ENCODE peak calls at places on chromosomes 4 and X, in eight cellular contexts. F, D, W, Q, K, J, M and P are unnamed samples.

GRCh38 chr4:166941629-166942028 is 292.7 kb downstream of the SPOCK3 start:
- DNase-seq in K (no peak), J (no peak), M (no peak), W (no peak), F (no peak), D (no peak), Q (peak), P (no peak)

GRCh38 chrX:47191331-47191730 is 2.3 kb upstream of the UBA1 start:
- DNase-seq in J (peak), Q (no peak), M (peak), F (no peak), K (peak), W (no peak), D (peak), P (no peak)

GRCh38 chr4:16752150-16752549 is 146.3 kb downstream of the LDB2 start:
- DNase-seq in J (no peak), F (no peak), D (no peak), K (no peak), Q (peak), W (no peak), M (no peak), P (peak)

GRCh38 chrX:78624884-78625283 is 34.2 kb downstream of the RTL3 start:
- DNase-seq in M (no peak), D (no peak), W (no peak), F (no peak), J (no peak), Q (no peak), K (no peak), P (no peak)

GRCh38 chr4:94978904-94979303 is 221.1 kb downstream of the BMPR1B start:
- DNase-seq in D (no peak), W (no peak), J (no peak), Q (peak), K (no peak), F (no peak), M (no peak), P (no peak)

GRCh38 chrX:23953908-23954269 is 46.1 kb downstream of the CXorf58 start:
- DNase-seq in W (no peak), K (no peak), Q (no peak), D (no peak), M (no peak), J (no peak), F (no peak), P (no peak)

GRCh38 chr4:141587897-141588296 is 48.5 kb upstream of the IL15 start:
- DNase-seq in Q (no peak), M (no peak), D (no peak), J (no peak), K (no peak), F (no peak), W (no peak), P (no peak)

GRCh38 chrX:130179579-130180215 is 7.9 kb downstream of the RAB33A start:
- DNase-seq in J (no peak), F (no peak), M (no peak), D (no peak), K (no peak), Q (no peak), W (no peak), P (no peak)

GRCh38 chrX:23344208-23344903 is 9.7 kb downstream of the PTCHD1 start:
- DNase-seq in Q (peak), W (peak), J (no peak), D (no peak), F (no peak), K (peak), M (no peak), P (no peak)

GRCh38 chr4:108919229-108919893 is 156.5 kb upstream of the ETNPPL start:
- DNase-seq in K (no peak), J (no peak), M (no peak), Q (no peak), W (no peak), F (no peak), D (no peak), P (no peak)

GRCh38 chr4:113042502-113042901 is 7.0 kb upstream of the ANK2 start:
- DNase-seq in W (no peak), J (no peak), D (no peak), Q (no peak), K (no peak), F (no peak), M (no peak), P (no peak)

GRCh38 chr4:174553828-174554227 is 31.5 kb upstream of the HPGD start:
- DNase-seq in K (no peak), Q (peak), W (no peak), F (no peak), J (no peak), M (peak), D (no peak), P (peak)

GRCh38 chr4:182938213-182938645 is 21.0 kb upstream of the DCTD start:
- DNase-seq in K (peak), Q (peak), D (peak), M (peak), F (peak), J (peak), W (peak), P (no peak)

GRCh38 chr4:140103676-140104075 is 50.3 kb downstream of the MAML3 start:
- DNase-seq in W (no peak), F (no peak), J (no peak), M (no peak), D (no peak), Q (peak), K (no peak), P (no peak)

GRCh38 chr4:175139205-175139604 is 221.0 kb downstream of the ADAM29 start:
- DNase-seq in Q (no peak), J (no peak), K (no peak), W (no peak), M (no peak), D (no peak), F (no peak), P (no peak)

GRCh38 chr4:188428935-188429334 is 289.7 kb downstream of the TRIML1 start:
- DNase-seq in M (no peak), J (peak), F (no peak), D (no peak), W (peak), K (peak), Q (no peak), P (no peak)

GRCh38 chrX:121854614-121854911 is 807.2 kb downstream of the GLUD2 start:
- DNase-seq in D (no peak), J (no peak), Q (no peak), F (no peak), K (no peak), M (no peak), W (no peak), P (no peak)

GRCh38 chrX:115689931-115690330 is 129.0 kb downstream of the PLS3 start:
- DNase-seq in Q (peak), D (no peak), W (no peak), K (no peak), F (no peak), J (no peak), M (no peak), P (no peak)

GRCh38 chr4:48602222-48602621 is 112.2 kb downstream of the ZAR1 start:
- DNase-seq in J (no peak), F (no peak), D (no peak), Q (peak), M (no peak), W (no peak), K (no peak), P (peak)

GRCh38 chrX:44415639-44416386 is 72.3 kb upstream of the EFHC2 start:
- DNase-seq in Q (no peak), J (peak), W (no peak), K (no peak), F (no peak), D (no peak), M (no peak), P (no peak)

GRCh38 chrX:96004386-96004785 is 680.3 kb upstream of the DIAPH2 start:
- DNase-seq in Q (peak), W (no peak), J (no peak), M (no peak), F (no peak), K (no peak), D (no peak), P (no peak)

GRCh38 chr4:97656034-97656720 is 487.1 kb downstream of the STPG2 start:
- DNase-seq in M (no peak), J (no peak), F (no peak), K (no peak), Q (peak), D (no peak), W (no peak), P (no peak)

GRCh38 chrX:16462912-16463311 is 187.0 kb upstream of the S100G start:
- DNase-seq in M (no peak), J (no peak), Q (peak), F (no peak), K (no peak), D (no peak), W (no peak), P (no peak)

GRCh38 chrX:6292599-6292998 is 63.9 kb upstream of the NLGN4X start:
- DNase-seq in D (no peak), J (no peak), M (no peak), F (no peak), K (no peak), Q (no peak), W (peak), P (no peak)

GRCh38 chr4:10245761-10246160 is 129.2 kb upstream of the WDR1 start:
- DNase-seq in D (no peak), M (no peak), W (no peak), J (no peak), F (no peak), K (no peak), Q (no peak), P (no peak)

GRCh38 chr4:138259801-138260200 is 17.7 kb upstream of the SLC7A11 start:
- DNase-seq in Q (peak), F (no peak), J (no peak), M (no peak), W (no peak), K (no peak), D (no peak), P (no peak)

GRCh38 chrX:136694491-136695087 is 46.6 kb downstream of the CD40LG start:
- DNase-seq in K (peak), W (peak), M (peak), J (no peak), D (no peak), F (no peak), Q (peak), P (peak)

GRCh38 chr4:145061325-145061920 is 36.6 kb downstream of the ANAPC10 start:
- DNase-seq in J (no peak), D (no peak), F (no peak), Q (peak), W (no peak), K (peak), M (peak), P (peak)

GRCh38 chrX:50913520-50913919 is 3.0 kb downstream of the BMP15 start:
- DNase-seq in F (no peak), J (no peak), W (no peak), Q (no peak), K (no peak), M (no peak), D (no peak), P (no peak)

GRCh38 chrX:3141031-3141430 is 99.8 kb downstream of the ARSF start:
- DNase-seq in K (no peak), Q (peak), J (no peak), D (no peak), W (no peak), F (no peak), M (no peak), P (no peak)

GRCh38 chrX:150482537-150483217 is 85.7 kb upstream of the MTM1 start:
- DNase-seq in F (peak), M (no peak), D (no peak), K (no peak), W (no peak), J (no peak), Q (peak), P (no peak)

GRCh38 chr4:84498203-84499026 is 677 bp downstream of the NKX6-1 start:
- DNase-seq in J (peak), M (peak), W (peak), K (no peak), F (no peak), D (no peak), Q (peak), P (no peak)

GRCh38 chrX:34377645-34378044 is 245.5 kb upstream of the FAM47A start:
- DNase-seq in D (no peak), J (no peak), W (no peak), M (no peak), Q (no peak), F (no peak), K (no peak), P (no peak)

GRCh38 chrX:129755779-129756650 is 17.2 kb downstream of the XPNPEP2 start:
- DNase-seq in D (peak), K (no peak), Q (no peak), W (peak), J (no peak), F (no peak), M (no peak), P (no peak)

GRCh38 chr4:83114576-83114975 is at the start of gene PLAC8:
- DNase-seq in D (no peak), K (no peak), F (no peak), W (no peak), Q (peak), J (no peak), M (peak), P (no peak)

GRCh38 chr4:159353422-159354116 is 250.7 kb downstream of the RAPGEF2 start:
- DNase-seq in W (no peak), J (no peak), M (no peak), Q (no peak), K (no peak), F (no peak), D (no peak), P (no peak)

DNA sequence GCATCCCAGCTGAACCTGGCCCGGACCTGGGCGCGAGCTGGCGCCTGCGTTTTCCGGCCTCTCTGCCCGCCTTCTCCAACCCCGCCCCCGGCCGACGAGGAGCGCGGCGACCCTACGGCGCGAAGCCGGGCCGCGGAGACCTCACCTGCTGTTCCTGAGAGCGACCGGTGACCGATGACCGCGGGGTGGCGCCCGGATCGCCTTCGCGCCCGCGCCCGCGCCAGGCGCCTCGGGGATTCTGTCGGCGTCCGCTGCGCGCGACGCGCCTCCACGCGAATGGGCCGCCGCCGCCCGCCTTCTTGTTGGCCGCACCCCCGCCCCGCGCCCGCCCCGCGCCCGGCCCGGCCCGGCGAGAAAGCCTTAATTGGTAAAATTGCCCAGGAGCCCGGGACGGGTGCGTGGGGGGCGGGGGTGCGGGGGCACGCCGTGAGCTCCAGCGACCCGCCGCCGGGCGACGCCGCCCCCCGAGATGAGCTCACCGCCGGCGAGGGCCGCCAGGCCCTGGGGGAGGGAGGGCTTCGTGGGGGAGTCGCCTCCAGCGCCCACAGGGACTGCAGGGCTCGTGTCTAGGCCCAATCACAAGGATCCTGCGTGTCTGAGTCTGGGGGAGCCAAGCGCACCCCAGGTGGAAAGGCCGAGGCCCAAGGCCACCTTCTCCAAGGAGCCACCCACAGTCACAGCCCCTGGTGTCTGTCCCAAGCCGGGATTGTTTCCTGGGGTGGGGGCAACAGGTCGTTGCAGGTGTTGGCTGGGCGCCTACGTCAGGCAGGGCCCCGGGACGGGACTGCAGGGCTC is at the start of gene FLNA:
- DNase-seq in K (peak), M (peak), F (no peak), J (peak), W (peak), D (peak), Q (no peak), P (no peak)
- TF ChIP-seq CTCF in K (no peak), M (peak), F (no peak), J (peak), W (no peak), D (peak), Q (no peak), P (no peak)

DNA sequence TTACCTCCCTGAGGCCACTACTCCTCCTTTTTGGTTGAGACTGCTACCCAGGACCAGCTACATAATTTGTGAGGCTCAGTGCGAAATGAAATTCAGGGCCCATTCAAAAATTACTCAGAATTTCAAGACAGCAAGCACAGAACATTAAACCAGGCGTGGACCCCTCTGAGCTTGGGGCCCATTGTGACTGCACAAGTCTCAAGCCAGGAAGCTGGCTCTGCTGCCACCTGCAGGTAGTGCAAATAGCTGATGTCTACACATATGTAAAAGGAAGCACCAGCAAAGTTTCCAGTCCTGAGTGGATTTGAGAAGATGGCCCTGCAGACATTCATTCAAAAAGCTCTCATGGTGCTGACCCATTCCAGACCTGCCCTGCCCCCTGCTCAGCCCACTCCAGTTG is 213.4 kb upstream of the LNX1 start:
- DNase-seq in D (no peak), F (no peak), Q (no peak), W (peak), M (peak), J (peak), K (peak), P (no peak)
- TF ChIP-seq CTCF in D (peak), F (no peak), Q (peak), W (peak), M (peak), J (peak), K (peak), P (peak)

GRCh38 chrX:19237919-19238318 is 105.8 kb upstream of the PDHA1 start:
- DNase-seq in M (no peak), K (no peak), F (no peak), Q (no peak), D (no peak), W (no peak), J (no peak), P (no peak)
- TF ChIP-seq CTCF in M (no peak), K (no peak), F (no peak), Q (no peak), D (no peak), W (no peak), J (no peak), P (no peak)

DNA sequence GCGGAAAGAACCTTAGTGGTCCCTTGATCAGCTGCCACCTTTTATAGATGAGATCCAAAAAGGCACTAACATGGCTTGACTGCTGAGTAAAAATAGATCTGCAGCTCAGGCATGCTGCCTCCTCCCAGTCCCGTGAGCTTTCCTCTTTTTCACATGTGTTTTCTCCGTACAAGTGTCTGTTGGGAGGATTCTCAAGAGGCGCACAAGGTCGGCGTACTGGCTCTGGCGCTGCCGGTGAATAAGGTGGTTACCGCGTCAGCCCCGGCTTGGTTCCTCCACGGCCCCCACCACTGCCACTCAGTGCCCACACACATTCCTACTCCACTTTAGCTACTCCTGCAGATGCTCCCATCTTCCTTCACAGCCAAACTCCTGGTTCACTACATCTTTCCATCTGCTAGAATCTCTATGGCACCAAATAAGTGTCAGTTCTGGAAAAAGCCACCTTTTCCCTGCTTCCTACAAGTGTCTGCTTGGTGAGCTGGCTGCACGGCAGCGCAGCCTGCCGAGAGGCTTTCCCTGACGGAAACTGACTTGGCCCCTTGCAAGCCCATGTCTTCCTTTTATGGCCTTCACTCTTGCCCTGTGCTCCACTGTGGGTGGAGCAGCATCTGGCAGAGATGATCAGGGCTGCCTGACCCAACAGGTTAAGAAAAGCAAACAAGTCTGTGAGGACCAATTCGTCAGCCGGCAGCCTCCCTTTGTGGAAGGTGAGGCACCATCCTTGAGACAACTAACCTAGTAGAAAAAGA is 99.8 kb downstream of the KLHL8 start:
- DNase-seq in W (no peak), D (peak), F (peak), K (peak), J (peak), M (no peak), Q (peak), P (no peak)
- TF ChIP-seq CTCF in W (no peak), D (no peak), F (no peak), K (no peak), J (no peak), M (no peak), Q (no peak), P (no peak)

GRCh38 chr4:2934813-2935761 is 28.1 kb downstream of the NOP14 start:
- DNase-seq in F (peak), D (peak), W (peak), Q (peak), J (peak), K (peak), M (peak), P (peak)
- TF ChIP-seq CTCF in F (no peak), D (no peak), W (no peak), Q (peak), J (peak), K (no peak), M (no peak), P (no peak)

DNA sequence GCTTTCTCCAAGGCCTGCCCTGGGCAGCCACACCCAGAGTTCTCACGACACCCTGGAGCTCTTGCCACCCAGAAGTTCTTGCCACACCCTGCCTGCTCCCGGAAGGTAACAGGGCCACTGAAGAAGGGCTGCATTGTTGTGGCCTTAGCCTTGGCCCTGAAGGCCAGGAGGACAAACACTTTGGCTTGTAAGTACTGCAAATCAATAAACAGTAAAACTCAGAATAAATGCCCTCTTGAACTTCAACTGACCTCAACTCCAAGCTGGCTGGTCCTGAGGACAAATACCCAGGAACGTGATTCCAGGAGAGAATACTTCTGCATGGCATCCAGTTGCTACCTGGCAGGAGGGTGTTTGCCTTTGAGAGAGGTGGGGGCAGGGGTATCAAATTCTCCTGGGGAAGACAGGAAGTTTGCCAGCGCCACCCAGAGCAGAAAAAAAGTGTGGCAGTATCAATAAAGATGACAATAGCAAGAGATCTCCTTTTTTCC is 54.1 kb downstream of the TLR10 start:
- DNase-seq in M (no peak), J (peak), K (no peak), Q (no peak), W (peak), D (no peak), F (no peak), P (no peak)
- TF ChIP-seq CTCF in M (no peak), J (peak), K (no peak), Q (peak), W (peak), D (no peak), F (no peak), P (no peak)

DNA sequence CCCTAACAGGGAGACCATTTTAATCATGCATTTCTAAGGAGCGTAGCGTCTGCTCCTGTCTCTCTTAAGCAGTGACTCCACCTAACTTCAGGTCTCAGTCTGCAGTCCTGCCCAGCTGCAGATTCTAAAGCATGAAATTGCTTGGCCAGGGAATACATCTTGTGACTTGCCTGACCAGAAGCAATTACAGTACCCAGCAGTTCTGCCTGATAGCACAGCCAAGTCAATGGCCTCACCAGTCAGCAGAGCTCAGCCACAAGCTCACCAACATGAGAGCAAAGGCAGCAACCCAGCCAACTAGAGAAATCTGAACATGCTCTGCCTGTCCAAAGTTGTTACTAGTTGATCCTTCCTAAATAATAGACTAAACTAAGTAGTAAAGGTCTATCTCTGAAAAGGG is 2011.9 kb upstream of the PCDH10 start:
- DNase-seq in K (no peak), Q (no peak), J (no peak), D (no peak), W (no peak), F (no peak), M (no peak), P (no peak)
- TF ChIP-seq CTCF in K (no peak), Q (no peak), J (no peak), D (no peak), W (no peak), F (no peak), M (no peak), P (no peak)

GRCh38 chr4:133465022-133465421 is 315.9 kb downstream of the PCDH10 start:
- DNase-seq in F (no peak), K (no peak), W (no peak), M (no peak), J (no peak), D (no peak), Q (no peak), P (no peak)
- TF ChIP-seq CTCF in F (no peak), K (no peak), W (no peak), M (no peak), J (no peak), D (no peak), Q (no peak), P (no peak)